ENCODE peak calls at places on chromosomes 4 and X, in six cellular contexts. A, Z, X, P, D and V are unnamed samples.

GRCh38 chrX:21806691-21807090 is 32.7 kb upstream of the MBTPS2 start:
- DNase-seq in A (no peak), Z (no peak), X (no peak), P (no peak), D (no peak), V (no peak)

GRCh38 chr4:40728341-40728740 is 21.4 kb upstream of the NSUN7 start:
- DNase-seq in A (no peak), Z (no peak), X (no peak), P (no peak), D (no peak), V (no peak)

GRCh38 chr4:158997660-158998349 is 105.1 kb upstream of the RAPGEF2 start:
- DNase-seq in A (no peak), Z (no peak), X (no peak), P (no peak), D (no peak), V (no peak)

GRCh38 chr4:21742326-21742725 is 206.2 kb downstream of the KCNIP4 start:
- DNase-seq in A (no peak), Z (no peak), X (no peak), P (no peak), D (no peak), V (no peak)

GRCh38 chr4:61693520-61693919 is 493.4 kb downstream of the ADGRL3 start:
- DNase-seq in A (no peak), Z (no peak), X (no peak), P (no peak), D (no peak), V (no peak)

GRCh38 chr4:110475881-110476818 is at the start of gene ENPEP:
- DNase-seq in A (no peak), Z (no peak), X (peak; percentile 64), P (peak; percentile 25), D (peak; percentile 16), V (peak; percentile 91)

GRCh38 chrX:65581661-65582339 is 47.2 kb upstream of the LAS1L start:
- DNase-seq in A (peak; percentile 42), Z (no peak), X (peak; percentile 68), P (peak; percentile 70), D (peak; percentile 72), V (peak; percentile 48)

GRCh38 chrX:9197231-9197630 is 163.3 kb upstream of the FAM9B start:
- DNase-seq in A (no peak), Z (no peak), X (no peak), P (no peak), D (no peak), V (no peak)

GRCh38 chrX:122238801-122239200 is 945.3 kb upstream of the GRIA3 start:
- DNase-seq in A (no peak), Z (no peak), X (no peak), P (no peak), D (no peak), V (no peak)

GRCh38 chr4:68630371-68630770 is 40.1 kb downstream of the UGT2B15 start:
- DNase-seq in A (no peak), Z (no peak), X (no peak), P (no peak), D (no peak), V (no peak)

GRCh38 chr4:4387531-4388311 is 819 bp downstream of the NSG1 start:
- DNase-seq in A (no peak), Z (no peak), X (no peak), P (no peak), D (no peak), V (no peak)

GRCh38 chr4:37685726-37686372 is 327 bp downstream of the RELL1 start:
- DNase-seq in A (no peak), Z (no peak), X (peak; percentile 84), P (no peak), D (peak; percentile 62), V (no peak)

GRCh38 chr4:102625232-102625930 is 124.2 kb downstream of the NFKB1 start:
- DNase-seq in A (no peak), Z (peak; percentile 51), X (no peak), P (peak; percentile 68), D (peak; percentile 42), V (no peak)

GRCh38 chr4:147580396-147580795 is 36.8 kb upstream of the TMEM184C start:
- DNase-seq in A (no peak), Z (no peak), X (no peak), P (no peak), D (no peak), V (no peak)

GRCh38 chrX:47564438-47565085 is 3.6 kb downstream of the ARAF start:
- DNase-seq in A (no peak), Z (no peak), X (no peak), P (no peak), D (no peak), V (no peak)

GRCh38 chrX:107825698-107826285 is at the start of gene MID2:
- DNase-seq in A (no peak), Z (peak; percentile 76), X (peak; percentile 79), P (peak; percentile 60), D (peak; percentile 78), V (peak; percentile 60)

GRCh38 chrX:70436380-70436779 is 8.3 kb upstream of the DLG3 start:
- DNase-seq in A (no peak), Z (no peak), X (no peak), P (no peak), D (no peak), V (no peak)

GRCh38 chr4:16577177-16577576 is 321.3 kb downstream of the LDB2 start:
- DNase-seq in A (no peak), Z (no peak), X (no peak), P (no peak), D (no peak), V (no peak)

GRCh38 chrX:24862343-24862742 is 153.4 kb downstream of the ARX start:
- DNase-seq in A (no peak), Z (no peak), X (no peak), P (no peak), D (no peak), V (no peak)

GRCh38 chrX:47633671-47634590 is 4.2 kb upstream of the CFP start:
- DNase-seq in A (no peak), Z (no peak), X (no peak), P (no peak), D (no peak), V (no peak)

GRCh38 chrX:106952988-106953387 is 32.8 kb downstream of the CLDN2 start:
- DNase-seq in A (no peak), Z (no peak), X (no peak), P (no peak), D (no peak), V (no peak)

GRCh38 chr4:38089961-38090360 is 129.8 kb downstream of the PTTG2 start:
- DNase-seq in A (no peak), Z (no peak), X (no peak), P (no peak), D (no peak), V (no peak)

GRCh38 chr4:7335363-7336066 is 99.2 kb downstream of the PSAPL1 start:
- DNase-seq in A (no peak), Z (peak; percentile 89), X (no peak), P (no peak), D (peak; percentile 75), V (peak; percentile 71)

GRCh38 chrX:130097507-130098201 is 12.6 kb downstream of the ELF4 start:
- DNase-seq in A (no peak), Z (peak; percentile 69), X (peak; percentile 77), P (no peak), D (peak; percentile 75), V (no peak)

GRCh38 chr4:123127218-123127617 is 204.8 kb upstream of the NUDT6 start:
- DNase-seq in A (no peak), Z (no peak), X (no peak), P (no peak), D (no peak), V (no peak)

GRCh38 chr4:32172761-32173160 is 1452.6 kb downstream of the PCDH7 start:
- DNase-seq in A (no peak), Z (no peak), X (no peak), P (no peak), D (no peak), V (no peak)

GRCh38 chrX:138986866-138987265 is 275.3 kb upstream of the FGF13 start:
- DNase-seq in A (no peak), Z (no peak), X (no peak), P (no peak), D (no peak), V (no peak)

GRCh38 chr4:630661-631060 is 5.3 kb downstream of the PDE6B start:
- DNase-seq in A (no peak), Z (no peak), X (peak; percentile 40), P (no peak), D (no peak), V (no peak)

GRCh38 chr4:184751585-184751956 is 17.7 kb upstream of the CENPU start:
- DNase-seq in A (no peak), Z (no peak), X (no peak), P (no peak), D (no peak), V (no peak)

GRCh38 chr4:122827258-122827887 is 742 bp downstream of the FGF2 start:
- DNase-seq in A (no peak), Z (no peak), X (peak; percentile 75), P (no peak), D (peak; percentile 25), V (peak; percentile 44)